ENCODE peak calls at places on chromosomes 6 and 20, in five cellular contexts. R is GM23338, M is suprapubic skin, G is prostate gland, C is breast epithelium. F is an unnamed sample.

GRCh38 chr20:50305636-50306477 is 115.2 kb downstream of the CEBPB start:
- DNase-seq in R (no peak), C (no peak), M (peak; percentile 84), G (peak; percentile 64), F (peak; percentile 93)

GRCh38 chr6:166542580-166542912 is 43.9 kb downstream of the RAMACL start:
- DNase-seq in M (no peak), R (peak; percentile 84), G (no peak), C (no peak), F (no peak)

GRCh38 chr6:116217069-116217468 is 36.8 kb downstream of the TSPYL4 start:
- DNase-seq in R (peak; percentile 47), M (no peak), G (no peak), C (no peak), F (no peak)

GRCh38 chr6:40299666-40300065 is 287.5 kb downstream of the LRFN2 start:
- DNase-seq in M (no peak), R (no peak), C (no peak), G (no peak), F (no peak)

GRCh38 chr6:103001724-103002123 is 1608.2 kb downstream of the GRIK2 start:
- DNase-seq in C (no peak), R (no peak), G (no peak), M (no peak), F (no peak)

GRCh38 chr6:22536111-22536510 is 33.3 kb upstream of the HDGFL1 start:
- DNase-seq in M (no peak), C (no peak), R (no peak), G (no peak), F (no peak)

GRCh38 chr20:50794181-50794845 is 548 bp upstream of the BCAS4 start:
- DNase-seq in M (no peak), R (peak; percentile 79), C (no peak), G (no peak), F (no peak)

GRCh38 chr20:49437057-49437456 is 45.4 kb downstream of the KCNB1 start:
- DNase-seq in M (no peak), G (no peak), C (no peak), R (no peak), F (no peak)

GRCh38 chr20:50107796-50108331 is 5.1 kb downstream of the UBE2V1 start:
- DNase-seq in C (no peak), R (no peak), G (no peak), M (peak; percentile 40), F (no peak)

GRCh38 chr6:99712560-99712959 is 105.9 kb downstream of the PRDM13 start:
- DNase-seq in R (no peak), G (no peak), M (no peak), C (no peak), F (no peak)

GRCh38 chr6:84774174-84775158 is 10.1 kb upstream of the TBX18 start:
- DNase-seq in M (peak; percentile 61), C (no peak), R (peak; percentile 86), G (no peak), F (no peak)

GRCh38 chr20:20412750-20413149 is 44.8 kb downstream of the INSM1 start:
- DNase-seq in M (no peak), G (no peak), R (no peak), C (no peak), F (no peak)

GRCh38 chr20:33753763-33754162 is 22.0 kb downstream of the ZNF341 start:
- DNase-seq in M (no peak), G (no peak), C (no peak), R (no peak), F (no peak)

GRCh38 chr20:45796336-45797070 is 4.7 kb downstream of the DNTTIP1 start:
- DNase-seq in R (no peak), G (no peak), M (no peak), C (no peak), F (no peak)
- H3K27ac ChIP-seq in R (no peak overlapping the region), G (no peak overlapping the region), M (no peak overlapping the region), C (no peak overlapping the region), F (no peak overlapping the region)

DNA sequence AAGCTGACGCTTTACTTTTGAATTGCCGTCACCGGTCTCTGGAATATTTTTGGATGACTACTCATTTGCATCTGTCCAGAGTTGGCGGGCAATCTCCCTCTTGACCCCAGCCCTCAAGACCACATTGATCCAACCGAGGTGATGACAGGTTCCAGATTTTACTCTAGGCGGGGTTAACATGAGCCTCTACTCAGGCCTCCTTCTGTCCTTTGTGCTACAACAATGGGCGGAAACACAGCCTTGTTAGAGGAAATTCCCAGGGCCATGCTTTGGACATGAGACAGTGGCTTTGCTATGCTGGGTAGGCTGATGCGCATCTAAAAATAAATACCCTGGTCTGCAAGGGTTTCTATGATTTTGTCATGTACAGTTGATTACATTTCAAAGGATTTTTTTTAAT is 27.0 kb upstream of the ADGRF5 start:
- DNase-seq in G (no peak), R (no peak), C (no peak), M (no peak), F (no peak)
- TF ChIP-seq POLR2AphosphoS5 in G (no peak), R (no peak), C (peak; percentile 30), M (no peak), F (peak; percentile 48)

GRCh38 chr6:8102122-8102958 is at the start of gene EEF1E1:
- DNase-seq in M (peak; percentile 96), G (peak; percentile 96), C (peak; percentile 96), R (peak; percentile 98), F (peak; percentile 95)
- TF ChIP-seq CTCF in M (no peak), G (no peak), C (no peak), R (no peak), F (no peak)

GRCh38 chr6:14468656-14469321 is 351.2 kb downstream of the CD83 start:
- DNase-seq in C (no peak), R (no peak), G (no peak), M (no peak), F (no peak)
- H3K27ac ChIP-seq in C (no peak overlapping the region), R (no peak overlapping the region), G (no peak overlapping the region), M (no peak overlapping the region), F (no peak overlapping the region)

DNA sequence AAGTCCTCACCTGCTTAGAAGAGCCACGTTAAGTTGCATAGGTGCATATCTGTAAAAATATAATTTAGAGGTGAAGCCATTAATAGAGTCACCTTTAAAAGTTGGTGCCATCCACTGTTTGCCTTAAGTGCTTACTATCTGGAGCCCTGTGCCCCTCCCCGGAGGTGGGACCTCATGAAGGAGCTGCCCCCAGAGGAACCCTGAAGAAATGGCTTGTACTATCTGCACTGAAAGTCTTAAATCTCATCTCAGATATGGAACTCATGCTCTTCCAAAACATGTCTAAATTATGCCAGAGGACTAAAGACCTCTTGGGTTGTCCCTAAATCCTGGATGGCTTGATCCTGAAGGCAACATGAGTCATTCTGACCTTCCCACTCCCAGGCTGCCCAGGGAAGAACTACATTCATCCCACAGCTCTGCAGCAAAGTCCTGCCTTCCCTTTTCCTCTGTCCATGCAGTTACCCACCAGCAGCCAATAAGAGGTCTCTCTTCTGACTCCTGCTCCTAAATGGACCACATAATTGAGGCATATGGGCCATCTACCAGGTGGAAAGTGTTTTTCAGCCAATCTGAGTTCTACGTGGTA is 85.3 kb downstream of the ASXL1 start:
- DNase-seq in M (no peak), G (no peak), R (no peak), C (no peak), F (peak; percentile 43)
- TF ChIP-seq POLR2AphosphoS5 in M (no peak), G (no peak), R (no peak), C (no peak), F (no peak)

GRCh38 chr6:71335544-71335943 is 46.9 kb downstream of the OGFRL1 start:
- DNase-seq in M (no peak), G (no peak), R (no peak), C (no peak), F (no peak)

GRCh38 chr6:71334768-71335167 is 46.2 kb downstream of the OGFRL1 start:
- DNase-seq in C (no peak), G (no peak), M (no peak), R (no peak), F (no peak)

GRCh38 chr6:71336901-71337300 is 48.3 kb downstream of the OGFRL1 start:
- DNase-seq in C (no peak), G (no peak), M (no peak), R (no peak), F (no peak)

GRCh38 chr6:71333700-71334099 is 45.1 kb downstream of the OGFRL1 start:
- DNase-seq in G (no peak), C (no peak), R (no peak), M (no peak), F (peak; percentile 62)

GRCh38 chr6:71338540-71339316 is 50.1 kb downstream of the OGFRL1 start:
- DNase-seq in R (no peak), G (no peak), M (no peak), C (no peak), F (no peak)
- TF ChIP-seq CTCF in R (no peak), G (no peak), M (no peak), C (no peak), F (no peak)

DNA sequence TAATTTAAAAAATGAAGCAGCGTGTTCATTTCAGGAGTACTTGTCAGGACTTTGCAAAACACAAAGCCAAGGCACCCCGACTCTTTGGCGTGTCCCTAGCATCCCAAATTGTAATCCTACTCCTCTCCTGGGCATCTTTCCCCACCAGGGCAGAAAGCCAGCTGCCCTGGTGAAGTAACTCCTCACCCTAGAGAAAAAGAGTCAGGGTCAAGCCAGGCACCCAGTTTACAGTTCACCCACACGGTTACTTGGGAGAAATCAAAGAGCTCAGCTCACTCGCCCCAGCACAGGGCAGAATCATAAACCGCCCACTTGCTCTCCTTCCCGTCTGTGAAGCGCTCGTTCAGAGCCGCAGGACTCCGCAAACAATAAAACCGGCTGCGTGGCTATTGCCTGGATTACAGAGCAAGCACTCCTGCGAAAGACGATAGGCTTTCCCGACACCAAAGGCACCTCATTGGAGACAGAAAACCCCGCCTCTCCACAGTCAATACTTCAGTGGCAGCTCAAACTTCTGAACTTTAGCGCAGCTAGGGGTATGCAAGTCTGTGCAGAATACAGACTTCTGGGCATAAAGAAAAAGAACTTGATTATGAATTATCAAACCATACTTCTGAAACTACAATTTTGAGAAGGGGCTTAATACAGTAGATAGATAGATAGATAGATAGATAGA is 73.0 kb upstream of the NHSL1 start:
- DNase-seq in R (peak; percentile 88), M (no peak), G (peak; percentile 84), C (peak; percentile 83), F (peak; percentile 88)
- H3K27ac ChIP-seq in R (no peak overlapping the region), M (peak overlapping the region; percentile 72), G (peak overlapping the region; percentile 68), C (peak overlapping the region; percentile 69), F (peak overlapping the region; percentile 63)

GRCh38 chr20:4038047-4038459 is 22.7 kb upstream of the RNF24 start:
- DNase-seq in C (peak; percentile 56), M (peak; percentile 88), R (peak; percentile 65), G (peak; percentile 73), F (peak; percentile 84)
- TF ChIP-seq POLR2AphosphoS5 in C (no peak), M (no peak), R (no peak), G (peak; percentile 72), F (no peak)

GRCh38 chr6:158939255-158940170 is 60.5 kb downstream of the RSPH3 start:
- DNase-seq in G (no peak), R (peak; percentile 65), M (no peak), C (no peak), F (no peak)
- TF ChIP-seq CTCF in G (no peak), R (no peak), M (no peak), C (no peak), F (no peak)

GRCh38 chr20:44961868-44962267 is 1.7 kb upstream of the TOMM34 start:
- DNase-seq in C (no peak), R (peak; percentile 20), M (no peak), G (no peak), F (no peak)

GRCh38 chr20:44961024-44961866 is 1.0 kb upstream of the TOMM34 start:
- DNase-seq in R (peak; percentile 49), M (no peak), G (no peak), C (no peak), F (no peak)

GRCh38 chr20:44959896-44960852 is at the start of gene TOMM34:
- DNase-seq in M (peak; percentile 94), G (peak; percentile 94), C (peak; percentile 88), R (peak; percentile 98), F (peak; percentile 97)

GRCh38 chr20:44958276-44958675 is 1.9 kb downstream of the TOMM34 start:
- DNase-seq in R (no peak), G (no peak), M (no peak), C (no peak), F (no peak)

GRCh38 chr20:44959082-44959895 is 908 bp downstream of the TOMM34 start:
- DNase-seq in M (no peak), C (no peak), G (no peak), R (peak; percentile 33), F (no peak)
- H3K27ac ChIP-seq in M (peak overlapping the region; percentile 84), C (peak overlapping the region; percentile 92), G (peak overlapping the region; percentile 82), R (no peak overlapping the region), F (peak overlapping the region; percentile 81)

F was measured in sigmoid colon.